ENCODE peak calls at places on chromosomes 6 and 20, in eight cellular contexts. I is GM23338, H is A549, M is SK-N-SH, T is Panc1, P is HCT116, V is HepG2, U is K562. N is an unnamed sample.

GRCh38 chr6:165662041-165662491 is 975 bp downstream of the PDE10A start:
- DNase-seq in I (peak; percentile 53), H (peak; percentile 52), M (peak; percentile 70), T (no peak), P (no peak), V (no peak), U (no peak), N (no peak)

GRCh38 chr6:31227143-31227542 is 44.7 kb downstream of the HLA-C start:
- DNase-seq in I (no peak), H (no peak), M (no peak), T (no peak), P (no peak), V (no peak), U (no peak), N (no peak)

GRCh38 chr6:63458480-63459115 is 113.7 kb upstream of the LOC128125822 start:
- DNase-seq in I (no peak), H (peak; percentile 83), M (no peak), T (no peak), P (no peak), V (peak; percentile 99), U (no peak), N (no peak)

GRCh38 chr6:31738048-31738979 is 1.5 kb upstream of the MSH5 start:
- DNase-seq in I (peak; percentile 50), H (peak; percentile 81), M (no peak), T (no peak), P (no peak), V (peak; percentile 97), U (peak; percentile 98), N (peak; percentile 94)

GRCh38 chr6:66526061-66526460 is 819.0 kb upstream of the EYS start:
- DNase-seq in I (no peak), H (no peak), M (no peak), T (no peak), P (no peak), V (no peak), U (no peak), N (no peak)

GRCh38 chr6:132931937-132932336 is 117.6 kb downstream of the RPS12 start:
- DNase-seq in I (peak; percentile 22), H (no peak), M (no peak), T (no peak), P (no peak), V (no peak), U (no peak), N (no peak)

GRCh38 chr6:170452767-170453545 is 100.2 kb downstream of the PSMB1 start:
- DNase-seq in I (no peak), H (no peak), M (no peak), T (no peak), P (no peak), V (no peak), U (no peak), N (no peak)

GRCh38 chr20:25526446-25526845 is 58.9 kb downstream of the NINL start:
- DNase-seq in I (no peak), H (no peak), M (no peak), T (no peak), P (no peak), V (no peak), U (no peak), N (no peak)

GRCh38 chr6:3946779-3947178 is 97.6 kb downstream of the FAM50B start:
- DNase-seq in I (peak; percentile 44), H (no peak), M (no peak), T (no peak), P (no peak), V (no peak), U (peak; percentile 23), N (no peak)

GRCh38 chr6:162099685-162100084 is 627.9 kb downstream of the PRKN start:
- DNase-seq in I (no peak), H (peak; percentile 58), M (no peak), T (no peak), P (peak; percentile 81), V (peak; percentile 42), U (peak; percentile 8), N (peak; percentile 79)

GRCh38 chr6:82589509-82590206 is 226.0 kb downstream of the TPBG start:
- DNase-seq in I (peak; percentile 75), H (peak; percentile 67), M (peak; percentile 20), T (no peak), P (peak; percentile 70), V (peak; percentile 3), U (peak; percentile 8), N (no peak)

GRCh38 chr6:148811472-148811871 is 64.6 kb downstream of the UST start:
- DNase-seq in I (no peak), H (no peak), M (no peak), T (no peak), P (no peak), V (no peak), U (no peak), N (no peak)

GRCh38 chr6:36724514-36725385 is 27.1 kb downstream of the RAB44 start:
- DNase-seq in I (peak; percentile 94), H (peak; percentile 70), M (peak; percentile 85), T (peak; percentile 27), P (peak; percentile 78), V (peak; percentile 77), U (peak; percentile 80), N (no peak)

GRCh38 chr20:10067305-10067704 is 32.5 kb downstream of the ANKEF1 start:
- DNase-seq in I (no peak), H (no peak), M (no peak), T (no peak), P (no peak), V (no peak), U (no peak), N (no peak)

GRCh38 chr6:166757226-166758135 is 130.4 kb upstream of the RPS6KA2 start:
- DNase-seq in I (no peak), H (no peak), M (peak; percentile 60), T (no peak), P (no peak), V (no peak), U (no peak), N (no peak)

GRCh38 chr20:46484954-46485353 is 28.4 kb downstream of the ZNF334 start:
- DNase-seq in I (peak; percentile 39), H (no peak), M (no peak), T (no peak), P (no peak), V (no peak), U (no peak), N (no peak)

GRCh38 chr6:75337805-75338204 is 53.2 kb upstream of the TMEM30A start:
- DNase-seq in I (no peak), H (no peak), M (no peak), T (no peak), P (no peak), V (no peak), U (no peak), N (no peak)

GRCh38 chr20:62365814-62366369 is 1.2 kb downstream of the LAMA5 start:
- DNase-seq in I (peak; percentile 67), H (peak; percentile 85), M (no peak), T (no peak), P (no peak), V (no peak), U (peak; percentile 88), N (no peak)

GRCh38 chr20:62367483-62368302 is 581 bp upstream of the LAMA5 start:
- DNase-seq in I (peak; percentile 70), H (peak; percentile 71), M (peak; percentile 68), T (no peak), P (no peak), V (peak; percentile 60), U (no peak), N (no peak)

GRCh38 chr20:62368303-62368628 is 1.2 kb upstream of the LAMA5 start:
- DNase-seq in I (no peak), H (no peak), M (no peak), T (no peak), P (no peak), V (no peak), U (no peak), N (no peak)

GRCh38 chr20:62366370-62367135 is 559 bp downstream of the LAMA5 start:
- DNase-seq in I (peak; percentile 91), H (peak; percentile 65), M (peak; percentile 82), T (no peak), P (no peak), V (peak; percentile 61), U (peak; percentile 79), N (no peak)

GRCh38 chr20:62367136-62367482 is at the start of gene LAMA5:
- DNase-seq in I (peak; percentile 79), H (peak; percentile 61), M (peak; percentile 94), T (no peak), P (no peak), V (peak; percentile 55), U (peak; percentile 73), N (no peak)
- TF ChIP-seq REST in I (no peak), H (no peak), M (no peak), T (no peak), P (no peak), V (no peak), U (no peak), N (no peak)

DNA sequence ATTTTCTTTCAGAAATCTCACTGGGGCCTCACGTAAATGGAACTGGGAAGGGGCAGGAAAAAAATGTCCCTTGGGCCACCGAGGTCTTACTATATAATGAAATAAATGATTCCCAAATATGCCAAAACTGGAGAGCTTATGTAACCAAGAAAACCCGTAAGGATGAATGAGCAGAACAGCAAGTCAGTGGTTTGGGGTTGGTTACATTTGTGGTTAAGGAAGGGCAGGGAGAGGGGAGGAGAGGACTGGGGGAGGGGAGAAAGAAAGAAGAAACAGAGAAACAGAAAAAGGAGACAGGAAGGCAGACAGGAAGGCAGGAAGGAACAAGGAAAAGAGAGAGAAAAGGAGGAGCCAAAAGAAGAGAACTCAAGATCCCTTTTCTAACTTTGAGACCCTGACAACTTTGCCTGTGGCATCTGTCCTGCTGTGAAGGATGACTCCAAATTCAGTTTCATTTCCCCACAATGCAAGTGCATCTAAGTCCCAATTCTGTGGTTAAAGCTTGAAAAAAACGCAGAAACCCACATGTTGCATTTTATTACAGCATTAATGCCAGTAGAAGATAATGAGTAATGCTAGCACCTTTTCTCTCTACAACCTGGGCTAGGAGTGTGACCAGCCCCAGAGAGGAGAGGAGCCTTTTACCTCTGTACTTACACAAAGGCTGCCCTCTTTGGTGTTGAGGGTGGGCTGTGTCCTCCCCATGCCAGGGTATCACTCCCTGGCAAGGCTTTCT is 10.8 kb upstream of the ARMC2 start:
- DNase-seq in I (no peak), H (no peak), M (no peak), T (no peak), P (no peak), V (no peak), U (no peak), N (no peak)
- TF ChIP-seq REST in I (no peak), H (no peak), M (no peak), T (no peak), P (no peak), V (no peak), U (no peak), N (no peak)

GRCh38 chr6:124480021-124480430 is 482.2 kb upstream of the RNF217 start:
- DNase-seq in I (no peak), H (no peak), M (no peak), T (no peak), P (no peak), V (no peak), U (no peak), N (no peak)
- TF ChIP-seq REST in I (no peak), H (no peak), M (no peak), T (no peak), P (no peak), V (no peak), U (no peak), N (no peak)

GRCh38 chr20:64136004-64136710 is 28.1 kb upstream of the MYT1 start:
- DNase-seq in I (no peak), H (no peak), M (no peak), T (no peak), P (no peak), V (no peak), U (no peak), N (no peak)
- TF ChIP-seq REST in I (no peak), H (no peak), M (no peak), T (no peak), P (no peak), V (no peak), U (no peak), N (no peak)